ENCODE peak calls at places on chromosomes 7 and 10, in five cellular contexts. S is HFF-Myc; X is activated CD4-positive, alpha-beta T cell treated with anti-CD3 and anti-CD28 coated beads, Interleukin-2, amount 50 U/mL, for 1 hour; C is endothelial cell; P is M059J. K is an unnamed sample.

GRCh38 chr7:5489991-5490536 is 66.4 kb upstream of the TNRC18 start:
- DNase-seq in S (no peak), P (no peak), X (no peak), C (no peak), K (no peak)

GRCh38 chr7:155983176-155983815 is 171.0 kb upstream of the SHH start:
- DNase-seq in S (no peak), C (no peak), X (no peak), P (no peak), K (no peak)

GRCh38 chr10:21292763-21293517 is 232.5 kb downstream of the SKIDA1 start:
- DNase-seq in C (peak; percentile 51), S (peak; percentile 94), X (no peak), P (peak; percentile 95), K (no peak)

GRCh38 chr10:59432207-59432900 is 70.0 kb upstream of the FAM13C start:
- DNase-seq in X (no peak), P (peak; percentile 26), C (no peak), S (no peak), K (no peak)

GRCh38 chr10:90023950-90024349 is 322.6 kb downstream of the KIF20B start:
- DNase-seq in C (no peak), P (peak; percentile 20), S (no peak), X (no peak), K (no peak)

GRCh38 chr7:151901313-151901669 is 24.4 kb upstream of the PRKAG2 start:
- DNase-seq in X (no peak), P (no peak), S (no peak), C (no peak), K (no peak)

GRCh38 chr10:71201921-71202713 is 10.3 kb upstream of the UNC5B start:
- DNase-seq in X (no peak), P (no peak), C (no peak), S (no peak), K (no peak)

GRCh38 chr7:37323912-37324430 is 124.7 kb downstream of the ELMO1 start:
- DNase-seq in P (no peak), S (no peak), X (no peak), C (no peak), K (no peak)

GRCh38 chr10:48498940-48499510 is 105.8 kb downstream of the ARHGAP22 start:
- DNase-seq in X (no peak), S (no peak), C (no peak), P (no peak), K (no peak)

GRCh38 chr10:18196806-18197550 is 56.8 kb downstream of the CACNB2 start:
- DNase-seq in C (no peak), S (no peak), X (no peak), P (no peak), K (no peak)

GRCh38 chr7:73907554-73908122 is 46.7 kb downstream of the TMEM270 start:
- DNase-seq in C (no peak), X (no peak), P (no peak), S (no peak), K (no peak)

GRCh38 chr10:31808258-31809218 is 120.1 kb downstream of the ARHGAP12 start:
- DNase-seq in S (peak; percentile 53), C (no peak), P (peak; percentile 42), X (no peak), K (peak; percentile 51)

GRCh38 chr10:131636841-131637724 is 263.7 kb upstream of the PPP2R2D start:
- DNase-seq in X (no peak), P (no peak), S (no peak), C (no peak), K (no peak)

K was measured in naive thymus-derived CD4-positive, alpha-beta T cell.